ENCODE peak calls at places on chromosomes 7 and 10, in seven cellular contexts. One of them, this sample, is unnamed.

GRCh38 chr7:158446706-158447105 is 140.9 kb downstream of the PTPRN2 start:
- DNase-seq in tibial artery: peak; percentile 33
- DNase-seq in astrocyte of the spinal cord: no peak
- DNase-seq in body of pancreas: no peak
- DNase-seq in fibroblast of lung: no peak
- DNase-seq in A549: no peak
- DNase-seq in osteocyte: peak; percentile 73
- DNase-seq in this sample: no peak

GRCh38 chr10:89206402-89207180 is 526 bp downstream of the CH25H start:
- DNase-seq in tibial artery: peak; percentile 69
- DNase-seq in astrocyte of the spinal cord: no peak
- DNase-seq in body of pancreas: peak; percentile 26
- DNase-seq in fibroblast of lung: peak; percentile 49
- DNase-seq in A549: no peak
- DNase-seq in osteocyte: peak; percentile 85
- DNase-seq in this sample: no peak

GRCh38 chr10:104353325-104354048 is at the start of gene CFAP58:
- DNase-seq in tibial artery: peak; percentile 94
- DNase-seq in astrocyte of the spinal cord: peak; percentile 87
- DNase-seq in body of pancreas: peak; percentile 96
- DNase-seq in fibroblast of lung: peak; percentile 89
- DNase-seq in A549: peak; percentile 85
- DNase-seq in osteocyte: peak; percentile 92
- DNase-seq in this sample: peak; percentile 92

GRCh38 chr7:26944959-26945358 is 80.6 kb upstream of the SKAP2 start:
- DNase-seq in tibial artery: no peak
- DNase-seq in astrocyte of the spinal cord: no peak
- DNase-seq in body of pancreas: no peak
- DNase-seq in fibroblast of lung: no peak
- DNase-seq in A549: no peak
- DNase-seq in osteocyte: no peak
- DNase-seq in this sample: no peak

GRCh38 chr7:145718129-145718528 is 398.5 kb upstream of the CNTNAP2 start:
- DNase-seq in tibial artery: no peak
- DNase-seq in astrocyte of the spinal cord: no peak
- DNase-seq in body of pancreas: no peak
- DNase-seq in fibroblast of lung: no peak
- DNase-seq in A549: no peak
- DNase-seq in osteocyte: no peak
- DNase-seq in this sample: no peak

GRCh38 chr10:74589226-74589673 is 237.2 kb upstream of the KAT6B start:
- DNase-seq in tibial artery: peak; percentile 95
- DNase-seq in astrocyte of the spinal cord: peak; percentile 99
- DNase-seq in body of pancreas: peak; percentile 96
- DNase-seq in fibroblast of lung: peak; percentile 100
- DNase-seq in A549: peak; percentile 41
- DNase-seq in osteocyte: no peak
- DNase-seq in this sample: peak; percentile 97

GRCh38 chr10:61271127-61271780 is 181.9 kb downstream of the TMEM26 start:
- DNase-seq in tibial artery: no peak
- DNase-seq in astrocyte of the spinal cord: peak; percentile 76
- DNase-seq in body of pancreas: no peak
- DNase-seq in fibroblast of lung: peak; percentile 87
- DNase-seq in A549: peak; percentile 23
- DNase-seq in osteocyte: no peak
- DNase-seq in this sample: peak; percentile 60

GRCh38 chr7:116030626-116031276 is at the start of gene TFEC:
- DNase-seq in tibial artery: no peak
- DNase-seq in astrocyte of the spinal cord: peak; percentile 22
- DNase-seq in body of pancreas: no peak
- DNase-seq in fibroblast of lung: peak; percentile 38
- DNase-seq in A549: no peak
- DNase-seq in osteocyte: no peak
- DNase-seq in this sample: peak; percentile 10

GRCh38 chr10:82653244-82653933 is 778.4 kb downstream of the NRG3 start:
- DNase-seq in tibial artery: no peak
- DNase-seq in astrocyte of the spinal cord: no peak
- DNase-seq in body of pancreas: no peak
- DNase-seq in fibroblast of lung: no peak
- DNase-seq in A549: no peak
- DNase-seq in osteocyte: no peak
- DNase-seq in this sample: no peak

GRCh38 chr10:86085686-86086085 is 280.9 kb downstream of the GRID1 start:
- DNase-seq in tibial artery: peak; percentile 21
- DNase-seq in astrocyte of the spinal cord: no peak
- DNase-seq in body of pancreas: no peak
- DNase-seq in fibroblast of lung: no peak
- DNase-seq in A549: no peak
- DNase-seq in osteocyte: peak; percentile 53
- DNase-seq in this sample: no peak

GRCh38 chr10:103895458-103896186 is 22.4 kb downstream of the STN1 start:
- DNase-seq in tibial artery: no peak
- DNase-seq in astrocyte of the spinal cord: peak; percentile 80
- DNase-seq in body of pancreas: peak; percentile 33
- DNase-seq in fibroblast of lung: peak; percentile 69
- DNase-seq in A549: no peak
- DNase-seq in osteocyte: no peak
- DNase-seq in this sample: peak; percentile 46

GRCh38 chr10:15334650-15335323 is 36.3 kb downstream of the FAM171A1 start:
- DNase-seq in tibial artery: no peak
- DNase-seq in astrocyte of the spinal cord: no peak
- DNase-seq in body of pancreas: no peak
- DNase-seq in fibroblast of lung: peak; percentile 40
- DNase-seq in A549: no peak
- DNase-seq in osteocyte: no peak
- DNase-seq in this sample: no peak

GRCh38 chr10:131031346-131031745 is 280.2 kb downstream of the TCERG1L start:
- DNase-seq in tibial artery: peak; percentile 38
- DNase-seq in astrocyte of the spinal cord: no peak
- DNase-seq in body of pancreas: no peak
- DNase-seq in fibroblast of lung: no peak
- DNase-seq in A549: no peak
- DNase-seq in osteocyte: no peak
- DNase-seq in this sample: no peak

GRCh38 chr10:77909021-77909754 is 17.4 kb downstream of the DLG5 start:
- DNase-seq in tibial artery: no peak
- DNase-seq in astrocyte of the spinal cord: no peak
- DNase-seq in body of pancreas: no peak
- DNase-seq in fibroblast of lung: peak; percentile 26
- DNase-seq in A549: no peak
- DNase-seq in osteocyte: no peak
- DNase-seq in this sample: no peak

GRCh38 chr10:68829494-68829893 is 2.2 kb downstream of the STOX1 start:
- DNase-seq in tibial artery: no peak
- DNase-seq in astrocyte of the spinal cord: no peak
- DNase-seq in body of pancreas: no peak
- DNase-seq in fibroblast of lung: no peak
- DNase-seq in A549: no peak
- DNase-seq in osteocyte: no peak
- DNase-seq in this sample: no peak

GRCh38 chr7:141045126-141045841 is 28.6 kb upstream of the TMEM178B start:
- DNase-seq in tibial artery: no peak
- DNase-seq in astrocyte of the spinal cord: no peak
- DNase-seq in body of pancreas: no peak
- DNase-seq in fibroblast of lung: no peak
- DNase-seq in A549: no peak
- DNase-seq in osteocyte: no peak
- DNase-seq in this sample: peak; percentile 29

GRCh38 chr7:46764100-46764941 is 817.6 kb downstream of the TNS3 start:
- DNase-seq in tibial artery: peak; percentile 86
- DNase-seq in astrocyte of the spinal cord: peak; percentile 98
- DNase-seq in body of pancreas: peak; percentile 41
- DNase-seq in fibroblast of lung: peak; percentile 97
- DNase-seq in A549: peak; percentile 54
- DNase-seq in osteocyte: no peak
- DNase-seq in this sample: peak; percentile 97

GRCh38 chr10:124697837-124698559 is 46.2 kb downstream of the FAM53B start:
- DNase-seq in tibial artery: no peak
- DNase-seq in astrocyte of the spinal cord: no peak
- DNase-seq in body of pancreas: no peak
- DNase-seq in fibroblast of lung: no peak
- DNase-seq in A549: peak; percentile 24
- DNase-seq in osteocyte: no peak
- DNase-seq in this sample: no peak

GRCh38 chr10:77069020-77069419 is 568.6 kb downstream of the KCNMA1 start:
- DNase-seq in tibial artery: no peak
- DNase-seq in astrocyte of the spinal cord: no peak
- DNase-seq in body of pancreas: no peak
- DNase-seq in fibroblast of lung: peak; percentile 11
- DNase-seq in A549: no peak
- DNase-seq in osteocyte: peak; percentile 34
- DNase-seq in this sample: no peak

GRCh38 chr7:49639808-49640207 is 133.6 kb upstream of the VWC2 start:
- DNase-seq in tibial artery: no peak
- DNase-seq in astrocyte of the spinal cord: no peak
- DNase-seq in body of pancreas: no peak
- DNase-seq in fibroblast of lung: no peak
- DNase-seq in A549: no peak
- DNase-seq in osteocyte: no peak
- DNase-seq in this sample: no peak

DNA sequence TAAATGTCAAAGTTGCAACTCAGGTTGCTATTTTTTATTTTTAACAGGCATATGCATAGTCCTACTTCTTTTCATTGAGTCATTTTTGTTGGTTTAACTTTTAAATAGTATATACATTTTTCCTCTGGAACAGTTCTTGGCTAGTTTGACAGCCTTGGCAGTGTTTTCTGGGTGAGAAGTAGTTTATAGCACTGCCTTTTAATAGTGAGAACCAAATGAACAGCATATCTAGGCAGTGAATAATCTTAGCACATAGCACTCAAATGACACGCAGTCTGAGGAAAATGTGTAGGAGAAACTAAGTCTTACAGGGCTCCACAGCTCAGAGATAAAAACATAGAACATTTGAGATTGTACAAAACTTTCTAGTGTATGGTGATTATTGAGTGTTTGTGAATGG is 265.5 kb upstream of the POT1 start:
- DNase-seq in tibial artery: no peak
- DNase-seq in astrocyte of the spinal cord: peak; percentile 42
- DNase-seq in body of pancreas: no peak
- DNase-seq in fibroblast of lung: no peak
- DNase-seq in A549: no peak
- DNase-seq in osteocyte: no peak
- DNase-seq in this sample: peak; percentile 47
- TF ChIP-seq CTCF in tibial artery: no peak
- TF ChIP-seq CTCF in astrocyte of the spinal cord: no peak
- TF ChIP-seq CTCF in body of pancreas: no peak
- TF ChIP-seq CTCF in fibroblast of lung: no peak
- TF ChIP-seq CTCF in A549: no peak
- TF ChIP-seq CTCF in osteocyte: no peak
- TF ChIP-seq CTCF in this sample: no peak

GRCh38 chr10:50310560-50311174 is 59.4 kb upstream of the ASAH2 start:
- DNase-seq in tibial artery: no peak
- DNase-seq in astrocyte of the spinal cord: no peak
- DNase-seq in body of pancreas: no peak
- DNase-seq in fibroblast of lung: no peak
- DNase-seq in A549: peak; percentile 25
- DNase-seq in osteocyte: no peak
- DNase-seq in this sample: no peak
- TF ChIP-seq CTCF in tibial artery: no peak
- TF ChIP-seq CTCF in astrocyte of the spinal cord: peak; percentile 33
- TF ChIP-seq CTCF in body of pancreas: peak; percentile 26
- TF ChIP-seq CTCF in fibroblast of lung: peak; percentile 26
- TF ChIP-seq CTCF in A549: peak; percentile 13
- TF ChIP-seq CTCF in osteocyte: peak; percentile 23
- TF ChIP-seq CTCF in this sample: peak; percentile 59

GRCh38 chr10:115355162-115355760 is 262.1 kb downstream of the ATRNL1 start:
- DNase-seq in tibial artery: no peak
- DNase-seq in astrocyte of the spinal cord: peak; percentile 76
- DNase-seq in body of pancreas: peak; percentile 47
- DNase-seq in fibroblast of lung: peak; percentile 82
- DNase-seq in A549: peak; percentile 43
- DNase-seq in osteocyte: no peak
- DNase-seq in this sample: peak; percentile 43
- TF ChIP-seq CTCF in tibial artery: peak; percentile 49
- TF ChIP-seq CTCF in astrocyte of the spinal cord: peak; percentile 75
- TF ChIP-seq CTCF in body of pancreas: peak; percentile 77
- TF ChIP-seq CTCF in fibroblast of lung: peak; percentile 59
- TF ChIP-seq CTCF in A549: peak; percentile 87
- TF ChIP-seq CTCF in osteocyte: peak; percentile 86
- TF ChIP-seq CTCF in this sample: peak; percentile 80

GRCh38 chr10:113059001-113059780 is 109.1 kb downstream of the TCF7L2 start:
- DNase-seq in tibial artery: peak; percentile 78
- DNase-seq in astrocyte of the spinal cord: peak; percentile 69
- DNase-seq in body of pancreas: no peak
- DNase-seq in fibroblast of lung: peak; percentile 87
- DNase-seq in A549: no peak
- DNase-seq in osteocyte: no peak
- DNase-seq in this sample: no peak

GRCh38 chr10:113061054-113061430 is 111.0 kb downstream of the TCF7L2 start:
- DNase-seq in tibial artery: no peak
- DNase-seq in astrocyte of the spinal cord: no peak
- DNase-seq in body of pancreas: no peak
- DNase-seq in fibroblast of lung: no peak
- DNase-seq in A549: no peak
- DNase-seq in osteocyte: no peak
- DNase-seq in this sample: no peak

GRCh38 chr10:113060221-113061053 is 110.4 kb downstream of the TCF7L2 start:
- DNase-seq in tibial artery: peak; percentile 85
- DNase-seq in astrocyte of the spinal cord: no peak
- DNase-seq in body of pancreas: no peak
- DNase-seq in fibroblast of lung: peak; percentile 45
- DNase-seq in A549: no peak
- DNase-seq in osteocyte: no peak
- DNase-seq in this sample: no peak

GRCh38 chr10:113064039-113064438 is 114.0 kb downstream of the TCF7L2 start:
- DNase-seq in tibial artery: no peak
- DNase-seq in astrocyte of the spinal cord: no peak
- DNase-seq in body of pancreas: no peak
- DNase-seq in fibroblast of lung: no peak
- DNase-seq in A549: no peak
- DNase-seq in osteocyte: no peak
- DNase-seq in this sample: no peak

DNA sequence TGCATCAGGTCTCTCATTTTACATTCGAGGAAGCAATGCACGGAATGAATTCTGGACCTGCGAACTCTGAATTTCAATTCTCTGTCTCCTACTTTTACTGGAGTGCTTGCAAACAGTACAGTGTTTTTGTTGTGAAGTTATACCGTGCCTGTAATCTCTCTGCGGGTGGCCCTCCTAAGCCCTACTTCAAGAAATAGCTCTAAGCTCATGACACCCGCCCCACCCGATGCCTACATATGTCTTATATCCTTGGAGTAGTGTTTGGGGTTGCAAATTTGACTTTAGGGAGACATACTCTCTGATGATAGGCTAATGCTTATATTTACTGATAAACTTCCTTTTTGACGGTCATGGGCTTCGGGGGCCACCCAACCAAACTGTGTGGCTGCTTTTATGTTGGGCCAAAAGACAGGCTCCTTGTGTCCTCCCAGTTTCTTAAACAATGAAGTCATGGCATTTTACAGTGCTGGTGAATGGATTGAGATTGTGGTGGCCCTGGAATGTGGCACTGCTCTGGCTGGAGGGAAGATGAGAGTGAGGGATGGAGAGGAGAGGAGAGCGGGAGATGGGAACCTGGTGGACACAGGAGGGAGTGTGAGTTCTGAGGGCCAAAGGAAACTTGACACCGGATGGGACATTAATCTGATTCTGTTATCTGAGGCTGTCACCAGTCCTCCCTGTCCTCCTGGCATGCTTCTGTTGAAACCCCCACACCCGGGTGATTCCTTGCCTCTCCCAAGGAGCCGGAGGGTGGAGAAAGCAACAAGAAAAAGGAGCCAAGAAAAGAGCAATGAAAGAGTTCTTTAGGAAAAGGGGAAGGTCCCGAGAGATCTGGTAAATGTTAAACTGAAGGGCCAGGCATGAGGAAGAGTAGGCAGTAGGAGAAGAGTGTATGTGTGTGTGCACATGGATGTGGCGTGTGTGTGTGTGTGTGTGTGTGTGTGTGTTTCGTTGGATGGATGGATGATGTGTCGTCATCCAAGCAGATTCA is 113.2 kb downstream of the TCF7L2 start:
- DNase-seq in tibial artery: no peak
- DNase-seq in astrocyte of the spinal cord: no peak
- DNase-seq in body of pancreas: no peak
- DNase-seq in fibroblast of lung: no peak
- DNase-seq in A549: no peak
- DNase-seq in osteocyte: no peak
- DNase-seq in this sample: no peak
- TF ChIP-seq CTCF in tibial artery: peak; percentile 19
- TF ChIP-seq CTCF in astrocyte of the spinal cord: no peak
- TF ChIP-seq CTCF in body of pancreas: no peak
- TF ChIP-seq CTCF in fibroblast of lung: no peak
- TF ChIP-seq CTCF in A549: no peak
- TF ChIP-seq CTCF in osteocyte: no peak
- TF ChIP-seq CTCF in this sample: peak; percentile 34